ENCODE peak calls at places on chromosomes 11 and 22, in nine cellular contexts. W is uterus; B is CD8-positive, alpha-beta T cell; H is kidney; S is H9; G is tibial artery; D is IMR-90; O is mesendoderm; U is endothelial cell of umbilical vein. Q is an unnamed sample. For H3K4me1, the result is how much of the 10 kb centered on the place peaks cover.

GRCh38 chr11:4626207-4627105 is 10.8 kb upstream of the OR51D1 start:
- DNase-seq in W (peak), B (peak), H (no peak), S (peak), G (no peak), D (peak), O (peak), U (peak), Q (no peak)

GRCh38 chr11:17986007-17986710 is 26.7 kb downstream of the SERGEF start:
- DNase-seq in W (peak), B (no peak), H (peak), S (no peak), G (no peak), D (peak), O (no peak), U (no peak), Q (peak)

GRCh38 chr11:102006835-102007566 is 40.2 kb upstream of the CFAP300 start:
- DNase-seq in W (no peak), B (no peak), H (no peak), S (no peak), G (no peak), D (no peak), O (no peak), U (no peak), Q (no peak)

GRCh38 chr11:27468643-27469332 is 3.8 kb downstream of the LGR4 start:
- DNase-seq in W (no peak), B (no peak), H (no peak), S (no peak), G (no peak), D (peak), O (no peak), U (no peak), Q (no peak)

GRCh38 chr11:20022363-20023081 is 137.8 kb downstream of the DBX1 start:
- DNase-seq in W (no peak), B (no peak), H (no peak), S (peak), G (no peak), D (peak), O (peak), U (peak), Q (no peak)

GRCh38 chr11:2904153-2905052 is 18.8 kb upstream of the CDKN1C start:
- DNase-seq in W (no peak), B (no peak), H (no peak), S (no peak), G (no peak), D (no peak), O (no peak), U (no peak), Q (no peak)

GRCh38 chr11:73521621-73522020 is 76.3 kb downstream of the FAM168A start:
- DNase-seq in W (no peak), B (no peak), H (no peak), S (no peak), G (no peak), D (peak), O (peak), U (peak), Q (no peak)

GRCh38 chr11:13073119-13073981 is 64.2 kb downstream of the RASSF10 start:
- DNase-seq in W (no peak), B (no peak), H (no peak), S (no peak), G (no peak), D (peak), O (no peak), U (peak), Q (no peak)

GRCh38 chr11:57477507-57478189 is 17.3 kb downstream of the RTN4RL2 start:
- DNase-seq in W (no peak), B (no peak), H (no peak), S (no peak), G (no peak), D (no peak), O (no peak), U (no peak), Q (no peak)

GRCh38 chr11:74072721-74073120 is 63.8 kb upstream of the UCP3 start:
- DNase-seq in W (no peak), B (no peak), H (no peak), S (no peak), G (no peak), D (no peak), O (no peak), U (no peak), Q (no peak)

GRCh38 chr22:32775957-32776356 is 25.5 kb upstream of the TIMP3 start:
- DNase-seq in W (no peak), B (no peak), H (no peak), S (no peak), G (no peak), D (no peak), O (peak), U (no peak), Q (no peak)

GRCh38 chr11:61853698-61854169 is 25.6 kb downstream of the FADS2 start:
- DNase-seq in W (no peak), B (no peak), H (no peak), S (peak), G (no peak), D (no peak), O (no peak), U (no peak), Q (no peak)

GRCh38 chr11:57392421-57393105 is 2.1 kb upstream of the PRG2 start:
- DNase-seq in W (no peak), B (no peak), H (no peak), S (no peak), G (no peak), D (no peak), O (no peak), U (no peak), Q (no peak)

GRCh38 chr22:26800858-26801257 is 143.5 kb downstream of the MIAT start:
- DNase-seq in W (no peak), B (no peak), H (no peak), S (peak), G (no peak), D (peak), O (peak), U (no peak), Q (no peak)

GRCh38 chr11:25755918-25756584 is 575.9 kb upstream of the ANO3 start:
- DNase-seq in W (no peak), B (no peak), H (peak), S (no peak), G (no peak), D (no peak), O (no peak), U (no peak), Q (no peak)

GRCh38 chr11:130693543-130693942 is 222.7 kb downstream of the SNX19 start:
- DNase-seq in W (no peak), B (no peak), H (no peak), S (no peak), G (no peak), D (no peak), O (peak), U (no peak), Q (no peak)

GRCh38 chr22:40665312-40665711 is 14.0 kb upstream of the MCHR1 start:
- DNase-seq in W (peak), B (no peak), H (no peak), S (no peak), G (peak), D (peak), O (no peak), U (no peak), Q (no peak)

GRCh38 chr22:36162127-36163034 is 1.8 kb upstream of the APOL3 start:
- DNase-seq in W (no peak), B (peak), H (no peak), S (no peak), G (no peak), D (no peak), O (no peak), U (no peak), Q (no peak)

GRCh38 chr11:74641289-74641688 is 48.9 kb downstream of the POLD3 start:
- DNase-seq in W (no peak), B (no peak), H (no peak), S (no peak), G (no peak), D (no peak), O (no peak), U (no peak), Q (no peak)

GRCh38 chr11:62601114-62601363 is 626 bp downstream of the MTA2 start:
- DNase-seq in W (peak), B (no peak), H (no peak), S (no peak), G (no peak), D (no peak), O (no peak), U (no peak), Q (peak)

GRCh38 chr11:30432716-30433115 is 109.8 kb downstream of the ARL14EP start:
- DNase-seq in W (no peak), B (no peak), H (no peak), S (no peak), G (no peak), D (no peak), O (peak), U (no peak), Q (no peak)

DNA sequence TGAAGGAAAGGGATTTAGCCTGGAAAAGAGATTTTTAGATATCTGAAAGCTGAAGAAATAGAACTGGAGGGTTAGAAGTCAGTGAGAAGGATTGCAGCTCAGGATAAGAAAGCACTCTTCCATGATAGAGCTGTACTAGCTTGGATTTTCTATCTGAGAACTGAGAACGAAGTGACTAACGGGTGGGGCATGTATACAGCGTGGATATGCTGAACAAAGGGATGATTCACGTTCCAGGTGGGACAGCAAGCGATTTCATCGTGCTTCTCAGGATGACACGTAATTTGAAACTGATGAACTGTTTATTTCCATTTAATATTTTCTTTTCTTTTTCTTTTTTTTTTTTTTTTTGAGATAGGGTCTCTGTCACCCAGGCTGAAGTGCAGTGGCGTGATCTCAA is 53.0 kb downstream of the GRAMD1B start:
- DNase-seq in W (no peak), B (no peak), H (no peak), S (no peak), G (no peak), D (peak), O (no peak), U (no peak), Q (no peak)
- H3K4me1 ChIP-seq in W (under half), B (under half), H (under half), S (under half), G (under half), D (under half), O (under half), U (under half), Q (under half)

GRCh38 chr22:44665115-44665514 is 36.9 kb upstream of the PRR5 start:
- DNase-seq in W (no peak), B (no peak), H (peak), S (no peak), G (no peak), D (no peak), O (no peak), U (no peak), Q (no peak)

GRCh38 chr22:44667276-44667675 is 34.7 kb upstream of the PRR5 start:
- DNase-seq in W (no peak), B (no peak), H (peak), S (no peak), G (no peak), D (no peak), O (no peak), U (no peak), Q (no peak)

GRCh38 chr22:44667829-44668189 is 34.2 kb upstream of the PRR5 start:
- DNase-seq in W (no peak), B (peak), H (peak), S (peak), G (no peak), D (no peak), O (no peak), U (no peak), Q (no peak)

GRCh38 chr22:44664149-44664548 is 37.9 kb upstream of the PRR5 start:
- DNase-seq in W (no peak), B (peak), H (peak), S (no peak), G (peak), D (peak), O (no peak), U (peak), Q (peak)

GRCh38 chr22:44666207-44666585 is 35.8 kb upstream of the PRR5 start:
- DNase-seq in W (no peak), B (no peak), H (no peak), S (no peak), G (no peak), D (no peak), O (no peak), U (no peak), Q (no peak)
- H3K4me1 ChIP-seq in W (under half), B (half or more), H (under half), S (under half), G (under half), D (under half), O (under half), U (under half), Q (under half)

GRCh38 chr22:45166935-45167334 is 3.2 kb downstream of the NUP50 start:
- DNase-seq in W (no peak), B (no peak), H (no peak), S (no peak), G (no peak), D (no peak), O (no peak), U (no peak), Q (no peak)

GRCh38 chr22:45163074-45163416 is 680 bp upstream of the NUP50 start:
- DNase-seq in W (no peak), B (no peak), H (no peak), S (peak), G (no peak), D (peak), O (peak), U (no peak), Q (no peak)

GRCh38 chr22:45162531-45162930 is 1.2 kb upstream of the NUP50 start:
- DNase-seq in W (no peak), B (no peak), H (no peak), S (no peak), G (no peak), D (no peak), O (peak), U (peak), Q (no peak)

GRCh38 chr22:45163417-45164216 is at the start of gene NUP50:
- DNase-seq in W (peak), B (peak), H (peak), S (peak), G (peak), D (peak), O (peak), U (peak), Q (peak)

DNA sequence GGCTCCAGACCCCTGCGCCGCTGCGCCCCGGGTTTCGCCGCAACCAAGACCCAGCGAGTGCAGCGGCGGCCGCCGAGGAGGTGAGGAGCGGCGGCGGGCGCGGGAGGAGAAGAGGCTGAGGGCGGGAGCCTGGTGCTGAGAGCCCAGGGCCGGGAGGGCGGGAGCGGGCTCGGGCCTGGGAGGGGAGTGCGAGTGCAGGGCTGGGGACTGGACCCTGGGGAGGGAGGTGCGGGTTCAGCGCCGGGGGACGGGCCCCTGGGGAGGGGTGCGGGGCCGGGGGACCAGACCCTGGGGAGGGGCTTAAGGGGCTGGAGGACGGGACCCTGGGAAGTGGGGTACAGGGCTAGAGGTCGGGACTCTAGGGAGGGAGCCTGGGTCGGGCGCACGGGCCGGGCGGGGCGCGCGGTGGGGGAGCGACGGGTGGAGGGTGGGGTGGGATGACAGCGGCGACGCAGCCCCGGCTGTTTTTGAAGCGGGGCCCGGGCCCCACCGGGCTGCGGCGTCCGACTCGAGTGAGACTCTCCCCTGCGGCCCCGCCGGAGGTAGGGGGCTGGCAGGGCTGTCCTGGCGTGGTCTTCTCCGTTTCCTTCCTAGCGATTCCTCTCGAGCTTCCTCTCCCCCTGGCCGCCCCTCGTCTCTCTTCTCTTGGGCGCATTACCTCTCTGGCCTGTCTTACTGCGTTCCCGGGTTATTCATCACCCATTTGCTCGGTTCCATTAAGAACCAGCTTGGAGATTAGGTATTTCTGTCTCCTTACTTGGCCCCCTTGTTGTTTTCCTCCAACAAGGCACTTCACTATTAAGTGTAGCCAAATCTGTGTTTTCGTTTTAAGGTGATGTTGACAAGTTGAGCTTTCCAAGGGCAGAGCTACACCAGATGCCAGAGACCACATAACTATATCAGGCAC is 745 bp downstream of the NUP50 start:
- DNase-seq in W (peak), B (peak), H (peak), S (no peak), G (peak), D (no peak), O (peak), U (peak), Q (no peak)
- H3K4me1 ChIP-seq in W (under half), B (under half), H (under half), S (under half), G (under half), D (under half), O (under half), U (under half), Q (under half)

GRCh38 chr11:63871962-63872832 is 33.3 kb downstream of the MARK2 start:
- DNase-seq in W (peak), B (peak), H (peak), S (peak), G (peak), D (peak), O (peak), U (peak), Q (peak)
- H3K4me1 ChIP-seq in W (under half), B (half or more), H (under half), S (under half), G (half or more), D (under half), O (under half), U (under half), Q (under half)

DNA sequence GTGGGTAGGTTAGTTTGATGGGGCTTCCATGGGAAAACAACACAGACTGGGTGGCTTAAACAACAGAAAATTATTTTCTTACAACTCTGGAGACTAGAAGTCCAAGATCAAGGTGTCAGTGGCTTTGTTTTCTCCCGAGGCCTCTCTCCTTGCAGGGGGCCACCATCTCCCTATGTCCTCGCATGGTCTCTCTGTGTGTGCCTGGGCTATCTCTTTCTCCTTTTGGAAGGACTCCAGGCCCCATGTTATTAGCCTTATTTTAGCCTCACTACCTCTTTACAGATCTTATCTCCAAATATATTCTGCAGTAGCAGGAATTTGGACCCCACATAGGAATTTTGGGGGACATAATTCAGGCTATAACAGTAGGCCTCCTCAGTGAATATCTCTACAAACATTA is 372.7 kb upstream of the FAT3 start:
- DNase-seq in W (no peak), B (no peak), H (no peak), S (no peak), G (no peak), D (no peak), O (no peak), U (no peak), Q (no peak)
- H3K4me1 ChIP-seq in W (under half), B (under half), H (under half), S (under half), G (under half), D (under half), O (under half), U (under half), Q (under half)

DNA sequence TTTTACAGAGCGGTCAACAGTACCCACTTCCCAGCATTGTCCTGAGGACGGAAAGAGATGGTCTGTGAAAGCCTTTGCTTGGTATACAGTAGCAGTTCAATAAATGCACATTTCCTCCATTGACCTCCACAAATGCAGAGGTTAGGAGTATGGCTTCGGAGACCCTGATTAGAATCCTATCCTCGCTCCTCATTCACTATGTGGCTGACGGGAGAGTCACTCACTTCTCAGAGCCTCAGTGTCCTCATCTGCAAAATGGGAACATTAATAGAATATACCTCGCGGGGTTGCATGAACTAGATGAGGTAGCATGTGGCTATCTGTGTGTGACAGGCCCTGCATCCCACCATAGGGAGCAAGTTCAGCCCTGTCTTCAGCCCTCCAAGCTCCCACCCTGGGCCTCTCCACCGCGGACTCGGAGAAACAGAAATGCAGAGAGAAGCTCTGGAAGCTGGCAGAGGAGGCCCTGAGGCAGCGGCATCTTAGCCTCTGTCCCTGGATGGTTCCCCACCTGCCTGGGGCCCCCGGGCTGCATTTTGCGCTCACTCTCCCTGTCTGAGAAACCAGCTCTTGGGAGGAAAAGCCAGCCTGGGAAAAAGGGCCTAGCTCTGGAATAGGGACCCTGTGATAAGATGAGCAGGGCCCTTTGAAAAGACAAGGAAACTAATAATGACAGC is 11.9 kb upstream of the SPI1 start:
- DNase-seq in W (no peak), B (no peak), H (peak), S (no peak), G (no peak), D (no peak), O (no peak), U (no peak), Q (no peak)
- H3K4me1 ChIP-seq in W (under half), B (half or more), H (under half), S (under half), G (under half), D (under half), O (under half), U (under half), Q (under half)

GRCh38 chr11:60122414-60123036 is 34.1 kb downstream of the MS4A2 start:
- DNase-seq in W (no peak), B (no peak), H (no peak), S (no peak), G (no peak), D (no peak), O (no peak), U (no peak), Q (no peak)
- H3K4me1 ChIP-seq in W (under half), B (under half), H (under half), S (under half), G (under half), D (under half), O (under half), U (under half), Q (under half)

GRCh38 chr22:22374579-22374978 is 130.0 kb downstream of the VPREB1 start:
- DNase-seq in W (no peak), B (no peak), H (no peak), S (no peak), G (no peak), D (no peak), O (no peak), U (no peak), Q (no peak)
- H3K4me1 ChIP-seq in W (under half), B (under half), H (under half), S (under half), G (under half), D (under half), O (under half), U (under half), Q (under half)

GRCh38 chr22:49792107-49792506 is 35.6 kb downstream of the BRD1 start:
- DNase-seq in W (no peak), B (peak), H (no peak), S (no peak), G (no peak), D (no peak), O (no peak), U (no peak), Q (no peak)
- H3K4me1 ChIP-seq in W (under half), B (under half), H (under half), S (under half), G (under half), D (under half), O (under half), U (under half), Q (under half)

GRCh38 chr11:34439521-34440258 is 956 bp downstream of the CAT start:
- DNase-seq in W (no peak), B (no peak), H (no peak), S (no peak), G (no peak), D (no peak), O (no peak), U (no peak), Q (no peak)
- H3K4me1 ChIP-seq in W (under half), B (under half), H (under half), S (under half), G (under half), D (under half), O (under half), U (under half), Q (under half)